ENCODE peak calls at places on chromosomes 16 and 17, in four cellular contexts. O is vagina, H is sigmoid colon, Y is fibroblast of villous mesenchyme. C is an unnamed sample.

GRCh38 chr17:75067856-75068255 is 19.9 kb upstream of the SLC16A5 start:
- DNase-seq in Y (no peak), O (no peak), H (no peak), C (peak)

GRCh38 chr17:77189148-77189547 is 48.4 kb downstream of the SEC14L1 start:
- DNase-seq in Y (no peak), O (no peak), H (no peak), C (no peak)

GRCh38 chr17:692116-692515 is 22.5 kb downstream of the VPS53 start:
- DNase-seq in H (no peak), Y (peak), O (no peak), C (no peak)

GRCh38 chr17:17801800-17802481 is 34.8 kb downstream of the SREBF1 start:
- DNase-seq in O (no peak), Y (no peak), H (no peak), C (no peak)

GRCh38 chr17:7042507-7043194 is 1.2 kb downstream of the SLC16A11 start:
- DNase-seq in H (no peak), Y (no peak), O (no peak), C (no peak)

GRCh38 chr16:79598341-79599181 is 2.0 kb downstream of the MAF start:
- DNase-seq in O (no peak), H (peak), Y (peak), C (peak)

GRCh38 chr16:90020260-90020837 is 1.1 kb upstream of the DBNDD1 start:
- DNase-seq in Y (no peak), H (no peak), O (no peak), C (no peak)

GRCh38 chr17:10026786-10027046 is 121.6 kb upstream of the RCVRN start:
- DNase-seq in H (no peak), Y (no peak), O (no peak), C (no peak)

GRCh38 chr16:19113577-19114358 is at the start of gene ITPRIPL2:
- DNase-seq in H (peak), Y (peak), O (no peak), C (peak)

GRCh38 chr16:81096715-81097208 is 567 bp upstream of the GCSH start:
- DNase-seq in H (no peak), O (no peak), Y (no peak), C (no peak)

GRCh38 chr16:30923554-30924085 is at the start of gene FBXL19:
- DNase-seq in O (no peak), Y (no peak), H (peak), C (no peak)

GRCh38 chr17:9140550-9141422 is 119.5 kb downstream of the NTN1 start:
- DNase-seq in Y (no peak), O (no peak), H (no peak), C (no peak)

GRCh38 chr16:66479661-66480264 is 52.7 kb downstream of the BEAN1 start:
- DNase-seq in O (no peak), Y (no peak), H (peak), C (peak)

GRCh38 chr17:38735161-38735997 is 5.2 kb downstream of the CISD3 start:
- DNase-seq in O (no peak), Y (peak), H (no peak), C (no peak)

GRCh38 chr17:16106161-16106891 is 106.7 kb downstream of the TTC19 start:
- DNase-seq in Y (peak), O (no peak), H (no peak), C (no peak)

GRCh38 chr16:74034862-74035261 is 261.8 kb upstream of the PSMD7 start:
- DNase-seq in O (no peak), Y (peak), H (no peak), C (no peak)

GRCh38 chr16:2210009-2210332 is 692 bp downstream of the BRICD5 start:
- DNase-seq in Y (no peak), H (no peak), O (no peak), C (no peak)

GRCh38 chr17:31724026-31724425 is 135.0 kb downstream of the COPRS start:
- DNase-seq in Y (peak), H (no peak), O (no peak), C (no peak)

GRCh38 chr17:77465358-77466041 is 324.7 kb downstream of the SEC14L1 start:
- DNase-seq in H (peak), Y (peak), O (no peak), C (no peak)

GRCh38 chr17:17304521-17304985 is 1.4 kb downstream of the NT5M start:
- DNase-seq in H (no peak), O (no peak), Y (no peak), C (no peak)

GRCh38 chr16:64012166-64012565 is 1109.7 kb downstream of the CDH11 start:
- DNase-seq in Y (no peak), H (no peak), O (no peak), C (no peak)

GRCh38 chr17:18014006-18014405 is 25.0 kb downstream of the ATPAF2 start:
- DNase-seq in Y (no peak), H (no peak), O (no peak), C (peak)

GRCh38 chr17:50474523-50474922 is 4.1 kb upstream of the RSAD1 start:
- DNase-seq in H (no peak), O (no peak), Y (no peak), C (peak)

GRCh38 chr17:19733953-19734526 is 14.1 kb downstream of the ALDH3A1 start:
- DNase-seq in H (no peak), Y (no peak), O (no peak), C (no peak)

GRCh38 chr17:63700528-63701441 is 860 bp upstream of the LIMD2 start:
- DNase-seq in Y (peak), H (peak), O (no peak), C (no peak)

GRCh38 chr16:49575352-49576172 is 202.0 kb downstream of the C16orf78 start:
- DNase-seq in O (no peak), Y (no peak), H (no peak), C (no peak)

GRCh38 chr17:27076814-27077213 is 217.1 kb upstream of the WSB1 start:
- DNase-seq in Y (no peak), O (no peak), H (no peak), C (no peak)

GRCh38 chr17:30696234-30696633 is 128.3 kb downstream of the CRLF3 start:
- DNase-seq in O (no peak), Y (no peak), H (no peak), C (no peak)

GRCh38 chr17:38981640-38982039 is 14.4 kb upstream of the FBXO47 start:
- DNase-seq in O (no peak), H (no peak), Y (peak), C (no peak)

GRCh38 chr17:43211480-43212402 is at the start of gene TMEM106A:
- DNase-seq in H (peak), O (no peak), Y (peak), C (peak)

GRCh38 chr17:78818932-78819331 is 21.7 kb downstream of the USP36 start:
- DNase-seq in H (no peak), O (no peak), Y (no peak), C (peak)

GRCh38 chr17:17675925-17676534 is 5.2 kb upstream of the RAI1 start:
- DNase-seq in Y (peak), H (no peak), O (no peak), C (no peak)

GRCh38 chr16:20901441-20902112 is 1.0 kb downstream of the LYRM1 start:
- DNase-seq in H (peak), O (no peak), Y (peak), C (no peak)

GRCh38 chr16:66326995-66327513 is 39.4 kb upstream of the CDH5 start:
- DNase-seq in O (no peak), Y (no peak), H (no peak), C (no peak)

GRCh38 chr16:81495321-81496234 is 51.0 kb downstream of the CMIP start:
- DNase-seq in O (no peak), H (no peak), Y (no peak), C (no peak)

GRCh38 chr17:44774271-44775135 is 15.7 kb downstream of the ADAM11 start:
- DNase-seq in H (peak), O (no peak), Y (peak), C (peak)

GRCh38 chr17:44773140-44773539 is 14.4 kb downstream of the ADAM11 start:
- DNase-seq in H (no peak), Y (no peak), O (no peak), C (peak)

GRCh38 chr17:44776628-44777393 is 18.0 kb downstream of the ADAM11 start:
- DNase-seq in Y (no peak), H (no peak), O (no peak), C (peak)

GRCh38 chr17:44775838-44776621 is 17.2 kb downstream of the ADAM11 start:
- DNase-seq in O (no peak), H (no peak), Y (no peak), C (peak)

GRCh38 chr17:44775136-44775837 is 16.5 kb downstream of the ADAM11 start:
- DNase-seq in O (no peak), Y (peak), H (peak), C (peak)
- TF ChIP-seq CTCF in O (no peak), Y (no peak), H (no peak), C (peak)

GRCh38 chr16:47320546-47321315 is 140.1 kb downstream of the ITFG1 start:
- DNase-seq in Y (peak), H (no peak), O (no peak), C (no peak)

GRCh38 chr16:47317465-47318240 is 143.2 kb downstream of the ITFG1 start:
- DNase-seq in O (no peak), Y (no peak), H (no peak), C (no peak)

GRCh38 chr16:47323241-47323640 is 137.6 kb downstream of the ITFG1 start:
- DNase-seq in H (no peak), Y (no peak), O (no peak), C (no peak)
- TF ChIP-seq CTCF in H (no peak), Y (peak), O (no peak), C (no peak)

GRCh38 chr16:27976990-27977389 is 86.5 kb downstream of the GSG1L start:
- DNase-seq in H (no peak), Y (no peak), O (peak), C (no peak)

GRCh38 chr16:27972500-27972899 is 91.0 kb downstream of the GSG1L start:
- DNase-seq in H (peak), Y (peak), O (peak), C (no peak)

GRCh38 chr16:27969574-27969973 is 93.9 kb downstream of the GSG1L start:
- DNase-seq in H (no peak), O (no peak), Y (peak), C (no peak)

GRCh38 chr16:27974896-27975540 is 88.5 kb downstream of the GSG1L start:
- DNase-seq in Y (no peak), O (peak), H (peak), C (no peak)

DNA sequence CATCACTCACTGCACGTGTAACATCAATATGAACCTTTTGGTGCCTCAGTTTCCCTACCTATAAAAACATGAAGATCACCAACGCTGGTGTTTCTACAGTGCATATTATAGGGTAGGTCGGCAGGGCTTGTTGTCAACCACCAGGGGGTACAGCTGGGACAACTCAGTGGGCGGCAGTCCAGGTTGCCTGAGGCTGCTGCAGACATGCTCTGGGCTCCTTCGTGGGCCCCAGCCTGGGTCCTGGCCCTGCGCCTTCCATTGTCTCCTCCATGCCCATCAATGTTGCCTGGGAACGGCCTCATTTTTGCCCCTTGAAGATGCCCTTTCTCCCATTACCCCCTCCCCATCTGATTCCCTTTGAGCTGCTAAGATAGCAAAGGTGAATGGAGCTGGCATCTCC is 89.8 kb downstream of the GSG1L start:
- DNase-seq in Y (no peak), O (peak), H (peak), C (no peak)
- TF ChIP-seq CTCF in Y (no peak), O (no peak), H (no peak), C (no peak)

GRCh38 chr17:80774146-80774545 is 217.5 kb upstream of the CHMP6 start:
- DNase-seq in Y (no peak), O (no peak), H (peak), C (no peak)

GRCh38 chr17:80772906-80773242 is 218.8 kb upstream of the CHMP6 start:
- DNase-seq in O (no peak), Y (no peak), H (no peak), C (no peak)

GRCh38 chr17:80774643-80775281 is 216.9 kb upstream of the CHMP6 start:
- DNase-seq in H (peak), Y (no peak), O (no peak), C (no peak)

GRCh38 chr17:80771612-80772005 is 220.0 kb upstream of the CHMP6 start:
- DNase-seq in H (peak), O (no peak), Y (no peak), C (no peak)

DNA sequence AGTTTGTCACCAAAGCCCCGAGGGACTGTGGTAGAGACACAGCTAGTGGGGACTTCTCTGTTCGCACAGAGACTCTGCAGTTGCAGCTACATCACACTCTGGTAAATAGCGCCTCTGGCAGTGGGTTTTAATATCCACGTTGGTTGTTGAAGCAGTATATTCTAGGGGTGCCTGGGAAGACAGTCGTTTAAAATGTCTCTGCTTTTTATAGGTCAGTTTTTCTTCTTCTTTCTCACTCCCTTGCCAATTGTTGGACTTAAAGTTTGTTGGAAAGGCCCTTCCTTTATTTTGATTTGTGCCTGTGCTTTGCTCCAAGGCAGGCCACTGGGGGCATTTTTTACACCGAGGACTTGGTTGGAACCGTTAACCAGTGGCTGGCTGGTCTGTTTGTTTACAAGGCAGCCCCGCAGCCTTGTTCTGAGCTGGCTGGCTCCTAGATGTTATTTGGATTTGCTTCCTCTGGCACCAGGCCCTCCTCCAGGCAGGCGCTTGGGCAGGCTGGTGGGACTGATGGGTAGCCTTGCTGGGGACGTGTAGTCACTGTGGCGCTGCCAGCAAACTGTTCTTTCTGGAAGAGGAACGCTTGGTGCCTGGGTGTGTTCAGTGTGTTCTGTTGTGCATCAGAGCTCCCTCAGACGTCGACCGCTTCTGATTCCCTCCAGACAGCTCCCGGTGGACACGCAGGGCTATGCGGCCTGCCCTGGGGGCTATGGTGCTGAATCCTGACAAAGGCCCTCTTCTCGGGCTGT is 218.2 kb upstream of the CHMP6 start:
- DNase-seq in H (peak), O (no peak), Y (peak), C (no peak)
- TF ChIP-seq CTCF in H (peak), O (no peak), Y (no peak), C (peak)

GRCh38 chr16:35748621-35749252 is 2289.3 kb downstream of the TP53TG3F start:
- DNase-seq in H (no peak), Y (no peak), O (peak), C (no peak)

GRCh38 chr16:35749253-35750141 is 2290.1 kb downstream of the TP53TG3F start:
- DNase-seq in H (no peak), O (peak), Y (no peak), C (peak)

GRCh38 chr16:35746281-35746962 is 2287.0 kb downstream of the TP53TG3F start:
- DNase-seq in O (peak), H (no peak), Y (no peak), C (no peak)

GRCh38 chr16:35746963-35747657 is 2287.7 kb downstream of the TP53TG3F start:
- DNase-seq in O (peak), Y (no peak), H (no peak), C (peak)

DNA sequence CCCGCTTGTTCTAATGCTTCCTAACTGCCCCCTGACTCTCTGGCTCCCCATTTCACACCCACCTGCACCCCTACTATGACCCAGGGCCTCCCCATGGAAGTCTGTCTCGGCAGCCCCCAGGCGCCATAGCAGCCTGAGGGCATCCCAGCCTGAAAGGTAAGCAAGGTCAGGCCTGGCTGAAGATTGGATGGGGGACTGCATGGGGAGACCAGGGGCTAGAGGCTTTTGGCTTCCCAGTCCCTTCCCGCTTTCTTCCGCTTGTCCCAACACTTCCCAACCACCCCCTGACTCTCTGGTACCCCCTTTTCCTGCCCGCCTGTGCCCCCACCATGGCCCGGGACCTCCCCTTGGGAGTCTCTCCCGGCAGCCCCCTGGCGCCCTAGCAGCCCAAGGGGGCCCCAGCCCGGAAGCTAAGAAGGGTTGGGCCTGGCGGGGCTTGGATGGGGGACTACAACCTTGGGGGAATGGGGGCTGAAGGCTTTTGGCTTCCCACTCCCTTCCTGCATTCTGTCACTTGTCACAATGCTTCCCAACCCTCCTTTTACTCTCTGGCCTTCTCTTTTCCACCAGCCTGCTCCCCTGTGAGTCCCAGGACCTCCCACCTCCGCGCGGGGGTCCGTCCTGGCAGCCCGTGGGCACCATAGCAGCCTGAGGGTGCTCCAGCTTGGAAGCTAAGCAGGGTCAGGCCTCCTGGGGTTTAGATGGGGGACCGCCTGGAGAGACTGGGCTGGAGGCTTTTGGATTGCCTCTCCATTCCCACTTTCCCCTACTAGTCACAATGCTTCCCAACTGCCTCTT is 2288.4 kb downstream of the TP53TG3F start:
- DNase-seq in O (peak), H (no peak), Y (no peak), C (no peak)
- TF ChIP-seq CTCF in O (no peak), H (no peak), Y (no peak), C (no peak)

GRCh38 chr16:86244188-86244587 is 266.1 kb upstream of the FOXF1 start:
- DNase-seq in H (no peak), Y (no peak), O (peak), C (no peak)

GRCh38 chr16:86242244-86243122 is 267.8 kb upstream of the FOXF1 start:
- DNase-seq in O (no peak), Y (no peak), H (peak), C (no peak)

GRCh38 chr16:86243123-86243473 is 267.2 kb upstream of the FOXF1 start:
- DNase-seq in H (peak), O (peak), Y (no peak), C (no peak)

GRCh38 chr16:86244936-86245335 is 265.4 kb upstream of the FOXF1 start:
- DNase-seq in O (no peak), Y (no peak), H (no peak), C (no peak)

GRCh38 chr16:86243571-86244154 is 266.7 kb upstream of the FOXF1 start:
- DNase-seq in O (peak), H (peak), Y (no peak), C (no peak)
- TF ChIP-seq CTCF in O (no peak), H (no peak), Y (no peak), C (no peak)